ENCODE peak calls at places on chromosomes 12 and 14, in four cellular contexts. N is HCEC 1CT, X is left ventricle myocardium inferior, K is HTR-8/SVneo. Z is an unnamed sample.
A peak's percentile ranks its signal among the peaks of the same experiment; 100 is the strongest.

GRCh38 chr12:131101006-131101405 is 147.3 kb downstream of the ADGRD1 start:
- DNase-seq in X (no peak), N (no peak), K (no peak), Z (no peak)

GRCh38 chr12:3680919-3681594 is 71.9 kb downstream of the CRACR2A start:
- DNase-seq in K (no peak), X (peak; percentile 71), N (no peak), Z (no peak)

GRCh38 chr12:25838007-25838406 is 120.5 kb upstream of the RASSF8 start:
- DNase-seq in K (no peak), N (no peak), X (no peak), Z (no peak)

GRCh38 chr12:93793983-93794382 is 116.8 kb downstream of the CRADD start:
- DNase-seq in N (peak; percentile 83), K (no peak), X (no peak), Z (no peak)

GRCh38 chr12:131591136-131591535 is 119.8 kb upstream of the SFSWAP start:
- DNase-seq in K (no peak), X (no peak), N (no peak), Z (no peak)

GRCh38 chr14:60532442-60532841 is 23.5 kb downstream of the SIX6 start:
- DNase-seq in X (no peak), K (no peak), N (no peak), Z (no peak)

GRCh38 chr14:69370061-69370460 is 28.0 kb downstream of the ERH start:
- DNase-seq in N (no peak), K (no peak), X (no peak), Z (no peak)

GRCh38 chr12:101792046-101792931 is 38.5 kb downstream of the GNPTAB start:
- DNase-seq in X (no peak), N (no peak), K (no peak), Z (no peak)

GRCh38 chr14:65297744-65298143 is 114.8 kb upstream of the FUT8 start:
- DNase-seq in K (no peak), X (no peak), N (no peak), Z (no peak)

GRCh38 chr12:87427770-87428169 is 601.4 kb downstream of the C12orf50 start:
- DNase-seq in X (no peak), N (no peak), K (no peak), Z (no peak)

GRCh38 chr14:58298477-58298879 is at the start of gene ARID4A:
- DNase-seq in N (no peak), X (peak; percentile 83), K (no peak), Z (no peak)

GRCh38 chr14:75138492-75138891 is 11.6 kb upstream of the NEK9 start:
- DNase-seq in X (no peak), N (no peak), K (no peak), Z (no peak)

GRCh38 chr12:63805704-63806672 is 26.3 kb downstream of the RXYLT1 start:
- DNase-seq in N (no peak), K (no peak), X (no peak), Z (no peak)

GRCh38 chr12:51972849-51973273 is 21.4 kb downstream of the ACVR1B start:
- DNase-seq in K (no peak), X (peak; percentile 46), N (peak; percentile 79), Z (no peak)

GRCh38 chr12:100213016-100213891 is 12.6 kb downstream of the ACTR6 start:
- DNase-seq in K (no peak), N (no peak), X (no peak), Z (no peak)

GRCh38 chr14:63174760-63175191 is 29.5 kb upstream of the RHOJ start:
- DNase-seq in N (peak; percentile 54), K (peak; percentile 93), X (no peak), Z (no peak)

GRCh38 chr14:71437870-71438269 is 494.4 kb upstream of the RGS6 start:
- DNase-seq in K (no peak), N (peak; percentile 26), X (no peak), Z (no peak)

GRCh38 chr12:131333136-131333535 is 377.8 kb upstream of the SFSWAP start:
- DNase-seq in N (no peak), K (no peak), X (no peak), Z (no peak)

GRCh38 chr14:92568621-92569479 is 55.3 kb downstream of the RIN3 start:
- DNase-seq in X (peak; percentile 70), K (no peak), N (no peak), Z (no peak)

GRCh38 chr12:104458645-104459555 is 2.2 kb downstream of the CHST11 start:
- DNase-seq in K (no peak), N (no peak), X (peak; percentile 20), Z (peak; percentile 47)

GRCh38 chr12:94172973-94173372 is 24.6 kb downstream of the PLXNC1 start:
- DNase-seq in N (peak; percentile 98), K (peak; percentile 57), X (no peak), Z (no peak)

GRCh38 chr12:90028620-90029051 is 320.0 kb upstream of the ATP2B1 start:
- DNase-seq in N (peak; percentile 26), K (no peak), X (no peak), Z (no peak)

GRCh38 chr12:107320929-107321618 is 227.7 kb upstream of the CRY1 start:
- DNase-seq in K (no peak), N (no peak), X (no peak), Z (no peak)

GRCh38 chr12:121095544-121096198 is 37.0 kb upstream of the P2RX7 start:
- DNase-seq in K (peak; percentile 90), X (peak; percentile 67), N (peak; percentile 18), Z (peak; percentile 87)

GRCh38 chr12:124586756-124587155 is 19.3 kb upstream of the NCOR2 start:
- DNase-seq in N (no peak), K (no peak), X (no peak), Z (no peak)

GRCh38 chr12:50192908-50193307 is 25.7 kb upstream of the CERS5 start:
- DNase-seq in K (peak; percentile 59), X (no peak), N (peak; percentile 92), Z (no peak)

GRCh38 chr12:15423629-15424028 is 101.3 kb downstream of the PTPRO start:
- DNase-seq in X (no peak), N (peak; percentile 83), K (no peak), Z (no peak)

GRCh38 chr12:120080043-120080400 is 36.5 kb downstream of the RAB35 start:
- DNase-seq in N (no peak), K (no peak), X (no peak), Z (no peak)

GRCh38 chr14:55604467-55604866 is 24.5 kb downstream of the KTN1 start:
- DNase-seq in K (no peak), N (no peak), X (no peak), Z (no peak)

GRCh38 chr14:74628418-74628817 is 16.4 kb upstream of the LTBP2 start:
- DNase-seq in K (no peak), N (no peak), X (no peak), Z (no peak)

GRCh38 chr12:57846285-57846576 is 298 bp downstream of the CTDSP2 start:
- DNase-seq in X (no peak), K (no peak), N (peak; percentile 17), Z (no peak)

GRCh38 chr12:69575346-69575745 is 9.9 kb upstream of the CCT2 start:
- DNase-seq in X (no peak), N (peak; percentile 21), K (no peak), Z (no peak)

GRCh38 chr14:34781242-34781641 is 66.8 kb upstream of the CFL2 start:
- DNase-seq in K (peak; percentile 14), X (no peak), N (peak; percentile 98), Z (peak; percentile 27)

GRCh38 chr14:77409131-77409533 is 14.2 kb downstream of the NOXRED1 start:
- DNase-seq in K (no peak), N (no peak), X (no peak), Z (no peak)

GRCh38 chr12:17954788-17955187 is 135.2 kb downstream of the RERGL start:
- DNase-seq in K (no peak), N (no peak), X (no peak), Z (no peak)

GRCh38 chr14:69327507-69327906 is 67.5 kb downstream of the GALNT16 start:
- DNase-seq in N (no peak), K (no peak), X (no peak), Z (no peak)

GRCh38 chr14:51807355-51807754 is 53.1 kb upstream of the GNG2 start:
- DNase-seq in K (no peak), N (peak; percentile 63), X (no peak), Z (no peak)

GRCh38 chr12:47222960-47223847 is 143.4 kb upstream of the AMIGO2 start:
- DNase-seq in K (no peak), N (no peak), X (no peak), Z (no peak)

GRCh38 chr12:124273630-124274029 is 21.3 kb upstream of the RFLNA start:
- DNase-seq in K (peak; percentile 70), N (peak; percentile 45), X (no peak), Z (peak; percentile 65)

Z was measured in H54.